ENCODE peak calls at places on chromosomes 7 and 10, in four cellular contexts. Z, W, A and T are unnamed samples.
A peak's percentile ranks its signal among the peaks of the same experiment; 100 is the strongest.

GRCh38 chr7:101938115-101938514 is 120.7 kb downstream of the CUX1 start:
- DNase-seq in Z (no peak), W (no peak), A (no peak), T (no peak)

GRCh38 chr7:80922254-80923049 is 3.6 kb upstream of the SEMA3C start:
- DNase-seq in Z (no peak), W (no peak), A (peak; percentile 94), T (no peak)

GRCh38 chr7:55432937-55433784 is 68.0 kb downstream of the LANCL2 start:
- DNase-seq in Z (no peak), W (peak; percentile 74), A (peak; percentile 59), T (peak; percentile 50)

GRCh38 chr7:17444673-17445072 is 146.2 kb downstream of the AHR start:
- DNase-seq in Z (no peak), W (peak; percentile 87), A (peak; percentile 81), T (peak; percentile 54)

GRCh38 chr7:511476-512145 is 8.0 kb downstream of the PDGFA start:
- DNase-seq in Z (no peak), W (no peak), A (peak; percentile 74), T (no peak)

GRCh38 chr7:156257904-156258303 is 382.7 kb upstream of the RNF32 start:
- DNase-seq in Z (no peak), W (no peak), A (no peak), T (no peak)

GRCh38 chr7:112271162-112271561 is 64.7 kb downstream of the ZNF277 start:
- DNase-seq in Z (no peak), W (no peak), A (no peak), T (no peak)

GRCh38 chr10:114915294-114915693 is 22.7 kb upstream of the TRUB1 start:
- DNase-seq in Z (no peak), W (no peak), A (no peak), T (no peak)

GRCh38 chr10:36534471-36535002 is 590.9 kb upstream of the ANKRD30A start:
- DNase-seq in Z (no peak), W (peak; percentile 97), A (peak; percentile 99), T (peak; percentile 76)

GRCh38 chr10:59895629-59896116 is 10.7 kb downstream of the CCDC6 start:
- DNase-seq in Z (no peak), W (no peak), A (peak; percentile 57), T (peak; percentile 61)

GRCh38 chr7:114825423-114825951 is 96.4 kb upstream of the MDFIC start:
- DNase-seq in Z (no peak), W (no peak), A (no peak), T (no peak)

GRCh38 chr10:4663162-4663992 is 162.6 kb upstream of the AKR1E2 start:
- DNase-seq in Z (peak; percentile 77), W (peak; percentile 100), A (peak; percentile 100), T (peak; percentile 100)
- H3K4me3 ChIP-seq in Z (peak overlapping the region; percentile 22), W (no peak overlapping the region), A (no peak overlapping the region), T (no peak overlapping the region)

DNA sequence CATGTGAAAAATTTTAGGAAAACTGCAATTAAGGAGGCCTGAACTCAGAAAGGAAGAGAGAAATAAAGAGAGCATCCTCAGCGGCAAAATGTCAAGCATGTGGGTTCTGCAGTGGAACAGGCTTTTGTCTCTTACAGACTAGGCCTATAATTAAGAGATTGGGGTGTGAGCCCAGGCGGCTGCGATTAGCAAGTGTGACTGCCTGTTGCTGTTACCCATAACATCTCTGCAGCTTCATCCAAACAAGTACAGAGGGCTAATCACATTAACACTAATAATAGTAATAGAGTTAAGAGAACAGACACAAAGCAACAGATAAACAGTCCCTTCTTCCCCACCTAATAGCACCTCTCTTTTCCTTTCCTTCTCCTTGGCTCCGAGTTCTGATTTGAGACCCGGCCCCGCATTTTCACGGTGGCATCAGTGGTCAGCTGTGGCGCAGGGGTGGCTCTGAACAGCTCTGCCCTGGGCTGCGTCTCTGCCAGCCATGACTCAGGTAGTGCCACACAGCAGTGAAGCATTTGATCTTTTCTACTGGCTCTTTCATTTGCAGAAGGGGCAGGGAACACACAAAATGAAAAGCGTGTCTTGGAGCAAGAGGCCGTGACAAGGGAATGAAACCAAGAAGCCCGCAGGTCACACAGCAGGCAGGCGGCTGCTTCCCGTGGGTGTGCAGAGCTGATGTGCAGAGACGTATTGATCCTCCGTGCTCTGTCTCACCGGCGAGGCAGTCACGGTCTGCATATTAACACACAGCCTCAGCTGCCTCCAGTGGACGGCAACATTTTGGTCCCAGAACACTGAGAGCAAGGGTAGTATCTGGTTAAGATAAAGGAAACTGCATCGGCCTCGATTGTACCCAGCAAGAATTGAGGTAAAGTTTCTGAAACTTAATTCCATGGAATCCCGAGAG is 103.1 kb downstream of the KLF6 start:
- DNase-seq in Z (no peak), W (peak; percentile 36), A (no peak), T (no peak)
- TF ChIP-seq CTCF in Z (no peak), W (peak; percentile 42), A (no peak), T (no peak)

GRCh38 chr7:50782376-50783208 is at the start of gene GRB10:
- DNase-seq in Z (peak; percentile 45), W (peak; percentile 39), A (no peak), T (no peak)

GRCh38 chr7:50781894-50782293 is 802 bp downstream of the GRB10 start:
- DNase-seq in Z (no peak), W (no peak), A (no peak), T (no peak)

GRCh38 chr7:50781371-50781770 is 1.3 kb downstream of the GRB10 start:
- DNase-seq in Z (peak; percentile 47), W (no peak), A (no peak), T (no peak)

GRCh38 chr7:50783801-50784507 is 1.3 kb upstream of the GRB10 start:
- DNase-seq in Z (no peak), W (peak; percentile 61), A (no peak), T (no peak)

DNA sequence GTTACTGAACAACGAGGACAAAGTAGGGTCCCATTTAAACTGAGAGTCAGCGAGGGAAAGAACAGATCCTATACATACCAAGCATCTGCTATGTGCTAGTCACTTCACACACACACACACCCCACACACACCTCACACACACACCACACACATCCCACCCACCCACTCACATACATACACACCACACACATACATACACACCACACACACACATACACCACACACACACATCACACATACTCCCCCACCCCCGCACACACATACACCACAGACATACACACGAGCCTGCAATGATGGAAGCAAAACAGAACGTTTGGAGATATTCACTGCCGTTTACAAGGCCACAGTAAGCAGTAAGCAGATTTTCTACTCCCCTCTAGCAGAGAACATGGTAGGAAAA is 608 bp upstream of the GRB10 start:
- DNase-seq in Z (no peak), W (no peak), A (no peak), T (no peak)
- H3K4me3 ChIP-seq in Z (peak overlapping the region; percentile 62), W (no peak overlapping the region), A (peak overlapping the region; percentile 33), T (peak overlapping the region; percentile 62)

GRCh38 chr7:123635551-123636359 is 19.9 kb upstream of the LMOD2 start:
- DNase-seq in Z (no peak), W (peak; percentile 85), A (peak; percentile 47), T (peak; percentile 76)

GRCh38 chr7:123640583-123640982 is 15.1 kb upstream of the LMOD2 start:
- DNase-seq in Z (no peak), W (no peak), A (no peak), T (no peak)

GRCh38 chr7:123639646-123640045 is 16.0 kb upstream of the LMOD2 start:
- DNase-seq in Z (no peak), W (no peak), A (no peak), T (no peak)

GRCh38 chr7:123637878-123638277 is 17.8 kb upstream of the LMOD2 start:
- DNase-seq in Z (no peak), W (no peak), A (no peak), T (no peak)

DNA sequence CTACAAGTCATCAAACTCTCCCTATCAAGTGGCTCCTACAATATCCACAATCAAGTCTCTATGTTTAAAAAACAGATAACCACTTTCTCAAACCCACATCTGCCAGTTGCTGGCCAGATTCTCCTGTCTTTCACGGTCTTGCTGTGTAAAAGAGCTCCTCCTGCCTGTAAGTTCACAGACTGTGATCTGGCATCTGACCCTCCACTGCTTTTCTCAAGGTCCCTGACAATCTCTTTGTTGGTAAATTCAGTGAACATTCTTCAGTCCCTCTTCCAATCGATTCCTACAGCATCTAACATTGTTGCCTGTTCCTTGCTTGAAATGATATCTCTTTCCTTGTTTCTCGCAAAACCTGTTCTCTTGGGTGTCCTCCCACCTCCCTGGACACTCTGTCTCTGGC is 18.5 kb upstream of the LMOD2 start:
- DNase-seq in Z (no peak), W (peak; percentile 36), A (no peak), T (no peak)
- TF ChIP-seq CTCF in Z (no peak), W (peak; percentile 37), A (no peak), T (no peak)

DNA sequence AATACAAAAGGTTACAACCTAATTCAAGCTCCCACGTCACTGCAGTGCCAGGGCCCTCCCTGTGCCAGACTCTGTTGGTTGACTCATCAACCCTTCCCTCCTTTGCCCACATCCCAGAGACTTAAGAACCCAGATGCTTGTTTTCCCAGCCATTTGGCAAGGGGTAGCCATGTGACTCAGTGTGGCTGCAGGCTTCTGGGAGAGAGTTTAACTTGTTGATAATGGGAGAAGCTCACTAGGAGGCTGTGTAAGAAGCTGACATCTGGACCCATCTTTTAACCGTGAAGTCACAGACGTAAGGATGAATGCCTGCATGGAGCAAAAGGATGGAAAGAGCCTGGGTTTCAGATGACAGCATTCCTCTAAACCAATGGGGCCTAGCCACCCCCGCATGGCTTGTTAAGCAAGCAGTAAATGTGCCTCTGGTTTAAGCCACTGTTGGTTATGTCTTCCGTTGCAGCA is 57.7 kb upstream of the CREB5 start:
- DNase-seq in Z (no peak), W (peak; percentile 69), A (peak; percentile 99), T (peak; percentile 95)
- H3K4me3 ChIP-seq in Z (no peak overlapping the region), W (no peak overlapping the region), A (no peak overlapping the region), T (no peak overlapping the region)

GRCh38 chr7:144787127-144787526 is 48.7 kb downstream of the TPK1 start:
- DNase-seq in Z (no peak), W (peak; percentile 13), A (no peak), T (no peak)
- TF ChIP-seq CTCF in Z (peak; percentile 8), W (peak; percentile 35), A (peak; percentile 25), T (no peak)

GRCh38 chr7:2264158-2264557 is 22.1 kb downstream of the NUDT1 start:
- DNase-seq in Z (no peak), W (no peak), A (no peak), T (no peak)

GRCh38 chr7:2260820-2261219 is 18.8 kb downstream of the NUDT1 start:
- DNase-seq in Z (no peak), W (peak; percentile 21), A (peak; percentile 83), T (no peak)

GRCh38 chr7:2259480-2259879 is 17.5 kb downstream of the NUDT1 start:
- DNase-seq in Z (no peak), W (no peak), A (no peak), T (no peak)

GRCh38 chr7:2263176-2263575 is 21.1 kb downstream of the NUDT1 start:
- DNase-seq in Z (no peak), W (no peak), A (no peak), T (no peak)

GRCh38 chr7:2261611-2262010 is 19.6 kb downstream of the NUDT1 start:
- DNase-seq in Z (no peak), W (no peak), A (no peak), T (no peak)
- H3K4me3 ChIP-seq in Z (no peak overlapping the region), W (no peak overlapping the region), A (no peak overlapping the region), T (no peak overlapping the region)

GRCh38 chr7:128672927-128673517 is 930 bp downstream of the GARIN1A start:
- DNase-seq in Z (no peak), W (peak; percentile 56), A (peak; percentile 23), T (peak; percentile 13)
- TF ChIP-seq CTCF in Z (peak; percentile 15), W (peak; percentile 80), A (peak; percentile 70), T (peak; percentile 57)